ENCODE peak calls at places on chromosomes 4 and X, in six cellular contexts. One of them, this sample, is unnamed.

GRCh38 chrX:129534816-129535578 is 5.1 kb upstream of the OCRL start:
- DNase-seq in mesenchymal stem cell: peak; percentile 19
- DNase-seq in H9: no peak
- DNase-seq in IMR-90: peak; percentile 60
- DNase-seq in H1: no peak
- DNase-seq in neuronal stem cell: no peak
- DNase-seq in this sample: no peak

GRCh38 chr4:4853921-4854648 is 5.4 kb upstream of the MSX1 start:
- DNase-seq in mesenchymal stem cell: no peak
- DNase-seq in H9: no peak
- DNase-seq in IMR-90: no peak
- DNase-seq in H1: no peak
- DNase-seq in neuronal stem cell: no peak
- DNase-seq in this sample: no peak

GRCh38 chr4:48295116-48295515 is 25.5 kb upstream of the TEC start:
- DNase-seq in mesenchymal stem cell: no peak
- DNase-seq in H9: no peak
- DNase-seq in IMR-90: no peak
- DNase-seq in H1: no peak
- DNase-seq in neuronal stem cell: no peak
- DNase-seq in this sample: no peak

GRCh38 chrX:43644124-43644701 is 11.9 kb upstream of the MAOA start:
- DNase-seq in mesenchymal stem cell: peak; percentile 95
- DNase-seq in H9: no peak
- DNase-seq in IMR-90: peak; percentile 41
- DNase-seq in H1: no peak
- DNase-seq in neuronal stem cell: no peak
- DNase-seq in this sample: no peak

GRCh38 chr4:87092389-87093141 is 127.9 kb downstream of the KLHL8 start:
- DNase-seq in mesenchymal stem cell: peak; percentile 79
- DNase-seq in H9: no peak
- DNase-seq in IMR-90: peak; percentile 91
- DNase-seq in H1: no peak
- DNase-seq in neuronal stem cell: no peak
- DNase-seq in this sample: no peak

GRCh38 chrX:105876658-105877057 is 54.3 kb downstream of the NRK start:
- DNase-seq in mesenchymal stem cell: peak; percentile 18
- DNase-seq in H9: no peak
- DNase-seq in IMR-90: peak; percentile 19
- DNase-seq in H1: no peak
- DNase-seq in neuronal stem cell: peak; percentile 0
- DNase-seq in this sample: peak; percentile 34

GRCh38 chr4:147590249-147590920 is 26.8 kb upstream of the TMEM184C start:
- DNase-seq in mesenchymal stem cell: peak; percentile 74
- DNase-seq in H9: peak; percentile 51
- DNase-seq in IMR-90: peak; percentile 79
- DNase-seq in H1: peak; percentile 82
- DNase-seq in neuronal stem cell: peak; percentile 71
- DNase-seq in this sample: peak; percentile 75

GRCh38 chrX:150361070-150361776 is 1.9 kb upstream of the MAMLD1 start:
- DNase-seq in mesenchymal stem cell: peak; percentile 19
- DNase-seq in H9: peak; percentile 59
- DNase-seq in IMR-90: peak; percentile 26
- DNase-seq in H1: peak; percentile 51
- DNase-seq in neuronal stem cell: no peak
- DNase-seq in this sample: peak; percentile 79

GRCh38 chr4:163251204-163251603 is 81.2 kb downstream of the NPY1R start:
- DNase-seq in mesenchymal stem cell: no peak
- DNase-seq in H9: peak; percentile 41
- DNase-seq in IMR-90: no peak
- DNase-seq in H1: no peak
- DNase-seq in neuronal stem cell: no peak
- DNase-seq in this sample: peak; percentile 55

GRCh38 chr4:13240066-13240465 is 244.1 kb downstream of the RAB28 start:
- DNase-seq in mesenchymal stem cell: peak; percentile 80
- DNase-seq in H9: no peak
- DNase-seq in IMR-90: no peak
- DNase-seq in H1: no peak
- DNase-seq in neuronal stem cell: no peak
- DNase-seq in this sample: no peak

GRCh38 chrX:103879339-103879738 is 47.3 kb upstream of the RAB9B start:
- DNase-seq in mesenchymal stem cell: peak; percentile 28
- DNase-seq in H9: no peak
- DNase-seq in IMR-90: peak; percentile 52
- DNase-seq in H1: no peak
- DNase-seq in neuronal stem cell: no peak
- DNase-seq in this sample: peak; percentile 3

GRCh38 chrX:136880003-136880451 is 498 bp downstream of the RBMX start:
- DNase-seq in mesenchymal stem cell: peak; percentile 37
- DNase-seq in H9: no peak
- DNase-seq in IMR-90: no peak
- DNase-seq in H1: peak; percentile 47
- DNase-seq in neuronal stem cell: no peak
- DNase-seq in this sample: peak; percentile 31

GRCh38 chr4:92809381-92809780 is 505.6 kb downstream of the GRID2 start:
- DNase-seq in mesenchymal stem cell: no peak
- DNase-seq in H9: no peak
- DNase-seq in IMR-90: no peak
- DNase-seq in H1: no peak
- DNase-seq in neuronal stem cell: no peak
- DNase-seq in this sample: no peak

GRCh38 chrX:10110984-10111363 is 45.8 kb upstream of the CLCN4 start:
- DNase-seq in mesenchymal stem cell: no peak
- DNase-seq in H9: no peak
- DNase-seq in IMR-90: no peak
- DNase-seq in H1: no peak
- DNase-seq in neuronal stem cell: no peak
- DNase-seq in this sample: no peak

GRCh38 chrX:136780738-136781137 is at the start of gene ARHGEF6:
- DNase-seq in mesenchymal stem cell: no peak
- DNase-seq in H9: no peak
- DNase-seq in IMR-90: no peak
- DNase-seq in H1: no peak
- DNase-seq in neuronal stem cell: no peak
- DNase-seq in this sample: no peak

GRCh38 chr4:177853198-177853597 is 411.0 kb upstream of the AGA start:
- DNase-seq in mesenchymal stem cell: no peak
- DNase-seq in H9: no peak
- DNase-seq in IMR-90: no peak
- DNase-seq in H1: no peak
- DNase-seq in neuronal stem cell: no peak
- DNase-seq in this sample: no peak

GRCh38 chrX:54807524-54808108 is at the start of gene MAGED2:
- DNase-seq in mesenchymal stem cell: peak; percentile 57
- DNase-seq in H9: peak; percentile 42
- DNase-seq in IMR-90: peak; percentile 16
- DNase-seq in H1: no peak
- DNase-seq in neuronal stem cell: peak; percentile 6
- DNase-seq in this sample: peak; percentile 26

GRCh38 chrX:85024044-85024443 is 20.4 kb downstream of the APOOL start:
- DNase-seq in mesenchymal stem cell: no peak
- DNase-seq in H9: no peak
- DNase-seq in IMR-90: peak; percentile 13
- DNase-seq in H1: no peak
- DNase-seq in neuronal stem cell: no peak
- DNase-seq in this sample: no peak

GRCh38 chrX:2677764-2678163 is 13.3 kb upstream of the CD99 start:
- DNase-seq in mesenchymal stem cell: peak; percentile 95
- DNase-seq in H9: peak; percentile 47
- DNase-seq in IMR-90: peak; percentile 99
- DNase-seq in H1: no peak
- DNase-seq in neuronal stem cell: no peak
- DNase-seq in this sample: peak; percentile 53

GRCh38 chr4:84189138-84189537 is 310.0 kb downstream of the NKX6-1 start:
- DNase-seq in mesenchymal stem cell: no peak
- DNase-seq in H9: no peak
- DNase-seq in IMR-90: no peak
- DNase-seq in H1: no peak
- DNase-seq in neuronal stem cell: no peak
- DNase-seq in this sample: no peak

GRCh38 chrX:10989386-10989785 is 121.7 kb upstream of the HCCS start:
- DNase-seq in mesenchymal stem cell: peak; percentile 3
- DNase-seq in H9: no peak
- DNase-seq in IMR-90: no peak
- DNase-seq in H1: no peak
- DNase-seq in neuronal stem cell: peak; percentile 23
- DNase-seq in this sample: peak; percentile 93

GRCh38 chr4:153728660-153729059 is 31.2 kb downstream of the RNF175 start:
- DNase-seq in mesenchymal stem cell: no peak
- DNase-seq in H9: no peak
- DNase-seq in IMR-90: no peak
- DNase-seq in H1: no peak
- DNase-seq in neuronal stem cell: no peak
- DNase-seq in this sample: no peak

GRCh38 chr4:149987330-149987751 is 90.9 kb upstream of the DCLK2 start:
- DNase-seq in mesenchymal stem cell: peak; percentile 81
- DNase-seq in H9: no peak
- DNase-seq in IMR-90: no peak
- DNase-seq in H1: no peak
- DNase-seq in neuronal stem cell: no peak
- DNase-seq in this sample: no peak

GRCh38 chr4:2817701-2818350 is 24.9 kb downstream of the SH3BP2 start:
- DNase-seq in mesenchymal stem cell: no peak
- DNase-seq in H9: peak; percentile 65
- DNase-seq in IMR-90: no peak
- DNase-seq in H1: peak; percentile 85
- DNase-seq in neuronal stem cell: no peak
- DNase-seq in this sample: peak; percentile 56

GRCh38 chr4:27490315-27490714 is 629.7 kb downstream of the STIM2 start:
- DNase-seq in mesenchymal stem cell: no peak
- DNase-seq in H9: no peak
- DNase-seq in IMR-90: no peak
- DNase-seq in H1: no peak
- DNase-seq in neuronal stem cell: no peak
- DNase-seq in this sample: no peak

GRCh38 chr4:4308800-4309441 is 18.9 kb downstream of the ZBTB49 start:
- DNase-seq in mesenchymal stem cell: peak; percentile 96
- DNase-seq in H9: no peak
- DNase-seq in IMR-90: peak; percentile 81
- DNase-seq in H1: no peak
- DNase-seq in neuronal stem cell: no peak
- DNase-seq in this sample: no peak

GRCh38 chrX:100447563-100448397 is 37.7 kb upstream of the PCDH19 start:
- DNase-seq in mesenchymal stem cell: peak; percentile 28
- DNase-seq in H9: peak; percentile 48
- DNase-seq in IMR-90: peak; percentile 1
- DNase-seq in H1: peak; percentile 63
- DNase-seq in neuronal stem cell: peak; percentile 18
- DNase-seq in this sample: peak; percentile 55

GRCh38 chr4:17489123-17489522 is 22.8 kb downstream of the QDPR start:
- DNase-seq in mesenchymal stem cell: no peak
- DNase-seq in H9: no peak
- DNase-seq in IMR-90: no peak
- DNase-seq in H1: no peak
- DNase-seq in neuronal stem cell: no peak
- DNase-seq in this sample: no peak

GRCh38 chr4:6782147-6782845 is at the start of gene KIAA0232:
- DNase-seq in mesenchymal stem cell: peak; percentile 94
- DNase-seq in H9: peak; percentile 88
- DNase-seq in IMR-90: peak; percentile 93
- DNase-seq in H1: peak; percentile 91
- DNase-seq in neuronal stem cell: peak; percentile 93
- DNase-seq in this sample: peak; percentile 95
- H2BK120ac ChIP-seq in mesenchymal stem cell: peak within 1 kb of the TSS; percentile 97
- H2BK120ac ChIP-seq in H9: no peak within 1 kb of the TSS
- H2BK120ac ChIP-seq in IMR-90: no peak within 1 kb of the TSS
- H2BK120ac ChIP-seq in H1: no peak within 1 kb of the TSS
- H2BK120ac ChIP-seq in neuronal stem cell: peak within 1 kb of the TSS; percentile 93
- H2BK120ac ChIP-seq in this sample: peak within 1 kb of the TSS; percentile 5

DNA sequence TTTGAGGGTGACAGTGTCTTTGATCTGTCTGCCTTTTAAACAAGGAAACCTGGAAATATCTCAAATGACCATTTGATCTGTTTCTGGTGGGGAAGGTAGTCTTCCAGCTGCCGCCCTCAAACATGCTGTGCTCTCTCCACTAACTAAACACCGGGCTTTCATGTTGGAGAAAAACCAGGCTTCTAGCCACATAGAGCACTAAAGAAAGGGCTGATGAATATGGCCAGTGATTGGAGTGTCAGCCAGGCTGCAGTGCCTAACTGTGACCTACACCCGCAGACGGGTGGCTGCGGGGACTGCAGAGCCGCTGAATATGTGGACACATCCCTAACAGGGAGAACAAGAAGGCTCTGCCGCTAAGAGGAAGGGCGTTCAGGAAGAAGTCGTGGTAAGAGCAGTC is 85.8 kb downstream of the UNC5C start:
- DNase-seq in mesenchymal stem cell: no peak
- DNase-seq in H9: no peak
- DNase-seq in IMR-90: no peak
- DNase-seq in H1: no peak
- DNase-seq in neuronal stem cell: no peak
- DNase-seq in this sample: no peak
- H2BK120ac ChIP-seq in mesenchymal stem cell: no peak overlapping the region
- H2BK120ac ChIP-seq in H9: no peak overlapping the region
- H2BK120ac ChIP-seq in IMR-90: no peak overlapping the region
- H2BK120ac ChIP-seq in H1: no peak overlapping the region
- H2BK120ac ChIP-seq in neuronal stem cell: no peak overlapping the region
- H2BK120ac ChIP-seq in this sample: no peak overlapping the region

GRCh38 chr4:10647811-10648210 is 36.8 kb downstream of the CLNK start:
- DNase-seq in mesenchymal stem cell: peak; percentile 24
- DNase-seq in H9: no peak
- DNase-seq in IMR-90: peak; percentile 47
- DNase-seq in H1: no peak
- DNase-seq in neuronal stem cell: no peak
- DNase-seq in this sample: no peak
- H2BK120ac ChIP-seq in mesenchymal stem cell: no peak overlapping the region
- H2BK120ac ChIP-seq in H9: no peak overlapping the region
- H2BK120ac ChIP-seq in IMR-90: no peak overlapping the region
- H2BK120ac ChIP-seq in H1: no peak overlapping the region
- H2BK120ac ChIP-seq in neuronal stem cell: no peak overlapping the region
- H2BK120ac ChIP-seq in this sample: no peak overlapping the region

DNA sequence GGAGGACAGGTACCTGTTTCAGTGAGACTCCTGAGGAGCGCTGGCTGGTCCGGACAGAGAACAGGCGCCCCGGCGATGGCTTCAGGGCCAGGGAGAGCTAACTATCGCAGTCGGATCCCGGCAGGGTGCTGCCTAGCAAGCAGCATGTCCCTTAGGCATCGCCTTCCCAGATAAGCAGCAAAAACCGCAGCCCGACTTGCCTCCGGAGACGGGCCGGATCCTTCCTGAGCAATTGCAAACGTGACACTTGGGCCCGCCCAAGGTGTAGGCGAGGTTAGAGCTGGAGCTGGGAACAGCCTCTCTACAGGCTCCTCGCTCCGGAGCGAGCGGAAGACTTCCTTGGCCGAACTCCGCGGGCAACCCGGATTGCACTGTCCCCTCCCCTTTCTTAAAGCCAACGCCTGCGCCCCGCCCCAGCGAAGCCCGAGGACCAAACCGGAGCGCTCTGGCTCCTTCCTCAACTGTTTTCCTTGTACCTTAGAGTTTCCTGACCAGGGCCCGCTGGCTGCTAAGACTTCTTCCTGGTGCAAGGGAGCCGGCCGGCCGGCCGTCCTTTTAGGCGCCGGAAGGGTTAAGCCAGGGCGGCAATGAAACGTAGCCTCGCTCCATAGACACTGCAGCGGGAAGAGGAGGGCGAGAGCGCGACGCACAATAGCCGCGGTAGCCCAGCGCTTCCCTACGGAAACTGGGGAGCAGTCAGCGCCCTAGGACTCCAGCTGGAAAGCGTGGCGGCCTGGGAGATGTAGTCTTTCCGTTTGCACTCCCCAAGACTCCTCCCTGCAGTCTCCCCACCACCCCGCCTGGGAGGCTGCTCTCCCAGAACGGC is at the start of gene OPHN1:
- DNase-seq in mesenchymal stem cell: peak; percentile 80
- DNase-seq in H9: peak; percentile 82
- DNase-seq in IMR-90: peak; percentile 74
- DNase-seq in H1: peak; percentile 71
- DNase-seq in neuronal stem cell: peak; percentile 65
- DNase-seq in this sample: peak; percentile 89
- H2BK120ac ChIP-seq in mesenchymal stem cell: no peak within 1 kb of the TSS
- H2BK120ac ChIP-seq in H9: no peak within 1 kb of the TSS
- H2BK120ac ChIP-seq in IMR-90: peak within 1 kb of the TSS; percentile 73
- H2BK120ac ChIP-seq in H1: no peak within 1 kb of the TSS
- H2BK120ac ChIP-seq in neuronal stem cell: no peak within 1 kb of the TSS
- H2BK120ac ChIP-seq in this sample: no peak within 1 kb of the TSS

This sample was measured in mesendoderm.